ENCODE peak calls at places on chromosomes 2 and 18, in eight cellular contexts. J, C, V, B, E, K, X and Z are unnamed samples.
A peak's percentile ranks its signal among the peaks of the same experiment; 100 is the strongest.

GRCh38 chr18:71442830-71443229 is 1101.3 kb downstream of the CBLN2 start:
- DNase-seq in K (no peak), B (no peak), V (no peak), C (no peak), J (no peak), E (no peak), X (no peak), Z (no peak)

GRCh38 chr2:231780123-231780908 is 766 bp downstream of the PDE6D start:
- DNase-seq in C (peak; percentile 40), E (peak; percentile 49), J (peak; percentile 12), K (no peak), X (no peak), V (no peak), B (peak; percentile 71), Z (peak; percentile 18)

GRCh38 chr18:4068552-4069158 is 386.5 kb downstream of the DLGAP1 start:
- DNase-seq in B (peak; percentile 81), V (peak; percentile 9), X (peak; percentile 72), C (peak; percentile 53), K (no peak), J (peak; percentile 44), E (peak; percentile 59), Z (peak; percentile 50)

GRCh38 chr2:165646321-165646801 is 147.7 kb downstream of the GALNT3 start:
- DNase-seq in V (no peak), K (no peak), C (no peak), E (no peak), X (no peak), B (no peak), J (no peak), Z (no peak)

GRCh38 chr2:224562831-224563230 is 22.3 kb downstream of the CUL3 start:
- DNase-seq in E (no peak), C (no peak), V (no peak), K (no peak), B (no peak), X (no peak), J (no peak), Z (no peak)

GRCh38 chr2:178306351-178307073 is 112.2 kb downstream of the OSBPL6 start:
- DNase-seq in V (peak; percentile 22), C (peak; percentile 53), E (peak; percentile 67), B (peak; percentile 84), X (peak; percentile 76), J (peak; percentile 12), K (peak; percentile 23), Z (peak; percentile 36)

GRCh38 chr2:1887106-1887505 is 142.8 kb upstream of the PXDN start:
- DNase-seq in E (no peak), K (no peak), X (no peak), V (no peak), C (no peak), J (no peak), B (no peak), Z (no peak)

GRCh38 chr2:174826051-174826450 is 61.8 kb upstream of the CHRNA1 start:
- DNase-seq in B (peak; percentile 41), K (no peak), J (no peak), E (no peak), C (no peak), V (no peak), X (no peak), Z (no peak)

GRCh38 chr2:238097201-238097987 is 2.7 kb upstream of the ESPNL start:
- DNase-seq in V (no peak), E (no peak), X (no peak), K (no peak), B (no peak), J (no peak), C (no peak), Z (peak; percentile 3)

GRCh38 chr18:63016270-63016669 is 300.9 kb downstream of the PHLPP1 start:
- DNase-seq in B (peak; percentile 86), X (peak; percentile 73), E (peak; percentile 47), V (peak; percentile 41), K (peak; percentile 14), J (no peak), C (peak; percentile 67), Z (peak; percentile 75)

GRCh38 chr2:210190345-210190744 is 19.1 kb upstream of the KANSL1L start:
- DNase-seq in X (no peak), J (no peak), B (no peak), E (no peak), V (no peak), K (no peak), C (no peak), Z (no peak)

GRCh38 chr2:164655750-164656149 is 34.5 kb upstream of the GRB14 start:
- DNase-seq in E (no peak), J (no peak), K (no peak), C (no peak), B (peak; percentile 5), V (no peak), X (peak; percentile 61), Z (no peak)

GRCh38 chr2:1731963-1732768 is 12.1 kb downstream of the PXDN start:
- DNase-seq in C (no peak), V (no peak), E (no peak), K (no peak), X (no peak), J (no peak), B (no peak), Z (no peak)

GRCh38 chr2:105595536-105595935 is 149.2 kb upstream of the NCK2 start:
- DNase-seq in J (no peak), X (no peak), C (no peak), E (no peak), B (no peak), K (no peak), V (no peak), Z (no peak)

GRCh38 chr2:65320042-65320711 is 92.5 kb downstream of the ACTR2 start:
- DNase-seq in B (peak; percentile 53), E (no peak), J (no peak), K (no peak), X (peak; percentile 65), V (no peak), C (no peak), Z (no peak)

GRCh38 chr2:238761802-238762373 is 86.0 kb upstream of the TWIST2 start:
- DNase-seq in E (peak; percentile 24), V (no peak), J (peak; percentile 36), K (no peak), X (no peak), C (peak; percentile 30), B (peak; percentile 58), Z (peak; percentile 13)

GRCh38 chr2:216774620-216775019 is 79.3 kb upstream of the IGFBP5 start:
- DNase-seq in C (no peak), B (no peak), X (no peak), V (no peak), J (no peak), E (no peak), K (no peak), Z (no peak)

GRCh38 chr2:219434718-219435525 is at the start of gene SPEG:
- DNase-seq in B (peak; percentile 62), C (no peak), V (no peak), E (no peak), X (no peak), K (no peak), J (no peak), Z (no peak)

GRCh38 chr2:172086349-172087190 is 1.3 kb downstream of the DLX1 start:
- DNase-seq in J (no peak), V (no peak), K (no peak), E (no peak), C (peak; percentile 74), B (peak; percentile 85), X (no peak), Z (no peak)

GRCh38 chr2:5070257-5070656 is 621.9 kb upstream of the SOX11 start:
- DNase-seq in J (no peak), C (no peak), B (peak; percentile 10), V (no peak), E (no peak), K (no peak), X (no peak), Z (no peak)

GRCh38 chr2:79271456-79271855 is 111.9 kb upstream of the REG3A start:
- DNase-seq in J (no peak), E (no peak), X (no peak), B (no peak), V (no peak), K (no peak), C (no peak), Z (no peak)

GRCh38 chr2:38905251-38905650 is 15.6 kb downstream of the ARHGEF33 start:
- DNase-seq in V (no peak), E (no peak), J (no peak), B (no peak), K (no peak), X (no peak), C (no peak), Z (no peak)

GRCh38 chr2:96702098-96702785 is 37.6 kb downstream of the LMAN2L start:
- DNase-seq in B (no peak), K (no peak), C (no peak), J (no peak), X (no peak), V (no peak), E (no peak), Z (no peak)